ENCODE peak calls at places on chromosomes 6 and 20, in six cellular contexts. Y is kidney, X is IMR-90, Q is mammary epithelial cell, D is GM23248, P is endodermal cell. W is an unnamed sample. For H3K4me1, the result is how much of the 10 kb centered on the place peaks cover.

GRCh38 chr6:158869604-158870417 is 50.6 kb upstream of the EZR start:
- DNase-seq in Y (peak), X (peak), Q (peak), D (peak), P (peak), W (peak)

GRCh38 chr6:55953384-55953783 is 78.0 kb upstream of the BMP5 start:
- DNase-seq in Y (no peak), X (peak), Q (peak), D (peak), P (no peak), W (no peak)

GRCh38 chr20:57440678-57441509 is 49.7 kb downstream of the RBM38 start:
- DNase-seq in Y (peak), X (peak), Q (no peak), D (peak), P (peak), W (peak)

GRCh38 chr6:165236326-165236725 is 73.1 kb downstream of the C6orf118 start:
- DNase-seq in Y (no peak), X (no peak), Q (no peak), D (no peak), P (no peak), W (no peak)

GRCh38 chr6:166944666-166945256 is 11.6 kb downstream of the RNASET2 start:
- DNase-seq in Y (no peak), X (no peak), Q (no peak), D (no peak), P (no peak), W (no peak)

GRCh38 chr6:126086560-126086959 is 100.2 kb downstream of the TRMT11 start:
- DNase-seq in Y (no peak), X (no peak), Q (no peak), D (no peak), P (no peak), W (no peak)

GRCh38 chr20:22339091-22339881 is 245.1 kb downstream of the FOXA2 start:
- DNase-seq in Y (no peak), X (peak), Q (peak), D (peak), P (peak), W (peak)

GRCh38 chr6:148967546-148967945 is 220.7 kb downstream of the UST start:
- DNase-seq in Y (no peak), X (no peak), Q (no peak), D (no peak), P (peak), W (no peak)

GRCh38 chr20:19090332-19090731 is 122.1 kb upstream of the SLC24A3 start:
- DNase-seq in Y (no peak), X (no peak), Q (no peak), D (no peak), P (no peak), W (no peak)

GRCh38 chr6:45864651-45865050 is 151.0 kb downstream of the CLIC5 start:
- DNase-seq in Y (no peak), X (no peak), Q (peak), D (no peak), P (peak), W (peak)

GRCh38 chr6:82507112-82507511 is 143.5 kb downstream of the TPBG start:
- DNase-seq in Y (no peak), X (no peak), Q (peak), D (no peak), P (no peak), W (no peak)

GRCh38 chr6:133100870-133101269 is 140.3 kb upstream of the EYA4 start:
- DNase-seq in Y (no peak), X (no peak), Q (no peak), D (peak), P (no peak), W (no peak)

GRCh38 chr20:13819885-13820645 is 35.2 kb downstream of the NDUFAF5 start:
- DNase-seq in Y (no peak), X (peak), Q (peak), D (peak), P (peak), W (no peak)

GRCh38 chr6:164379786-164380185 is 929.6 kb downstream of the C6orf118 start:
- DNase-seq in Y (no peak), X (no peak), Q (no peak), D (peak), P (no peak), W (no peak)

GRCh38 chr6:104799134-104799657 is 60.5 kb downstream of the HACE1 start:
- DNase-seq in Y (no peak), X (no peak), Q (no peak), D (no peak), P (no peak), W (no peak)

GRCh38 chr20:16982091-16982726 is 234.1 kb downstream of the OTOR start:
- DNase-seq in Y (no peak), X (no peak), Q (no peak), D (no peak), P (no peak), W (no peak)

GRCh38 chr6:42088101-42088591 is 37.8 kb downstream of the TAF8 start:
- DNase-seq in Y (peak), X (peak), Q (peak), D (no peak), P (peak), W (no peak)

GRCh38 chr6:20424679-20425078 is 23.0 kb downstream of the E2F3 start:
- DNase-seq in Y (no peak), X (no peak), Q (no peak), D (no peak), P (peak), W (no peak)

GRCh38 chr6:78808356-78808891 is 58.9 kb upstream of the IRAK1BP1 start:
- DNase-seq in Y (peak), X (no peak), Q (no peak), D (no peak), P (no peak), W (no peak)

GRCh38 chr6:167824591-167825041 is 2.1 kb upstream of the AFDN start:
- DNase-seq in Y (no peak), X (peak), Q (no peak), D (peak), P (no peak), W (no peak)

GRCh38 chr20:50226093-50226974 is 35.7 kb downstream of the CEBPB start:
- DNase-seq in Y (peak), X (peak), Q (no peak), D (peak), P (peak), W (no peak)

GRCh38 chr20:49890651-49891361 is 24.5 kb downstream of the SPATA2 start:
- DNase-seq in Y (no peak), X (no peak), Q (no peak), D (no peak), P (peak), W (no peak)

GRCh38 chr20:44643596-44644383 is 7.7 kb downstream of the ADA start:
- DNase-seq in Y (peak), X (peak), Q (peak), D (peak), P (peak), W (no peak)

GRCh38 chr6:56347526-56347925 is 100.1 kb upstream of the COL21A1 start:
- DNase-seq in Y (no peak), X (peak), Q (peak), D (peak), P (no peak), W (no peak)

GRCh38 chr6:87826376-87826775 is 124.3 kb upstream of the AKIRIN2 start:
- DNase-seq in Y (no peak), X (peak), Q (no peak), D (no peak), P (no peak), W (no peak)

GRCh38 chr20:56829788-56830385 is 200.8 kb downstream of the TFAP2C start:
- DNase-seq in Y (no peak), X (no peak), Q (no peak), D (no peak), P (peak), W (no peak)

GRCh38 chr20:47272893-47273590 is 83.5 kb downstream of the ZMYND8 start:
- DNase-seq in Y (no peak), X (peak), Q (peak), D (peak), P (peak), W (no peak)

GRCh38 chr20:59559024-59559817 is 45.1 kb upstream of the PHACTR3 start:
- DNase-seq in Y (no peak), X (no peak), Q (no peak), D (no peak), P (no peak), W (peak)

GRCh38 chr6:39617023-39617422 is 108.2 kb downstream of the KIF6 start:
- DNase-seq in Y (no peak), X (no peak), Q (no peak), D (no peak), P (no peak), W (no peak)

GRCh38 chr6:170480045-170480714 is 72.9 kb downstream of the PSMB1 start:
- DNase-seq in Y (no peak), X (peak), Q (peak), D (peak), P (peak), W (no peak)

GRCh38 chr6:42404494-42404893 is 47.2 kb downstream of the TRERF1 start:
- DNase-seq in Y (no peak), X (peak), Q (peak), D (peak), P (peak), W (no peak)

GRCh38 chr20:56437196-56437960 is 25.3 kb downstream of the CASS4 start:
- DNase-seq in Y (no peak), X (no peak), Q (no peak), D (no peak), P (no peak), W (no peak)

GRCh38 chr6:27280064-27280539 is 32.0 kb downstream of the POM121L2 start:
- DNase-seq in Y (no peak), X (peak), Q (peak), D (peak), P (peak), W (no peak)

GRCh38 chr6:53530780-53531386 is 14.0 kb downstream of the GCLC start:
- DNase-seq in Y (no peak), X (no peak), Q (no peak), D (no peak), P (no peak), W (no peak)

GRCh38 chr6:53532061-53532797 is 12.7 kb downstream of the GCLC start:
- DNase-seq in Y (no peak), X (no peak), Q (no peak), D (no peak), P (no peak), W (no peak)

GRCh38 chr6:53529324-53530036 is 15.4 kb downstream of the GCLC start:
- DNase-seq in Y (no peak), X (no peak), Q (no peak), D (peak), P (peak), W (no peak)

GRCh38 chr6:53530346-53530745 is 14.6 kb downstream of the GCLC start:
- DNase-seq in Y (no peak), X (peak), Q (peak), D (peak), P (peak), W (no peak)

GRCh38 chr6:53532942-53533341 is 12.0 kb downstream of the GCLC start:
- DNase-seq in Y (no peak), X (no peak), Q (no peak), D (no peak), P (no peak), W (no peak)
- H3K4me1 ChIP-seq in Y (under half), X (under half), Q (under half), D (under half), P (under half), W (half or more)

GRCh38 chr6:5259428-5259827 is 1.3 kb downstream of the LYRM4 start:
- DNase-seq in Y (no peak), X (no peak), Q (peak), D (no peak), P (no peak), W (no peak)
- H3K4me3 ChIP-seq in Y (peak), X (no peak), Q (peak), D (peak), P (peak), W (peak)

DNA sequence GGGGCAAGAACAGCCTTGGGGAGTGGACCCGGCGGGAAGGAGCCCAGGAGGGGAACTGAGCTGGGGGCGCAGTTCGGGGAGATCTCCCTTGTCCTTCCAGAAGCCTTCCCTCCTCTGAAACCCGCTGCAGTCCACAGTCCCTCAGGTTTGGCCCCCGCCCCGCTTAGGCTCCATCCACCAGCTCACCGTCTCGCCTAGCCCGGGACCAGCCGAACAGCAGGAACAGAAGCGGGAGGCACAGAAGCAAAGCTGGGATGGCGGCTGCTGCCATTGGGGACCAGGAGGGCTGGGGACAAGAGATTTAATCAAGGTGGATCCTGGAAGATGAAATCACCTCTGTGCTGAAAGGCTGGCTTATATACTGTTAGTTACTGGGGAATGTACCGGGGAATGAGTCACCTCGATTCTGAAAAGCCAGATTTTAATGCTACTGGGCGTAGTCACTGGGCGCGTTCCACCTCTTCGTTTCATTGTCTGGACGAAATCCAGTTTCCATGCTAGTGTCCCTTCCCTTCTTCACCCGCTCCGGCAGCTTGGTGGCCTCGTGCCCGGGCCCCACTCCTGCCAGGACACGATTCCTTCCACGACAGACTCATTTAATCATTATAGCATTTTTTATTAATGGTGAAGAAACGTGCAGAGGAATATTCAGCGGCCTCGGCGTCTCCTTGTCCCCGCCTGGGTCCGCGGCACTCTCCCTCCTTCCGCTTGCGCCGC is at the start of gene RAET1L:
- DNase-seq in Y (peak), X (peak), Q (peak), D (peak), P (peak), W (no peak)
- H3K27ac ChIP-seq in Y (no peak), X (no peak), Q (peak), D (no peak), P (no peak), W (no peak)

DNA sequence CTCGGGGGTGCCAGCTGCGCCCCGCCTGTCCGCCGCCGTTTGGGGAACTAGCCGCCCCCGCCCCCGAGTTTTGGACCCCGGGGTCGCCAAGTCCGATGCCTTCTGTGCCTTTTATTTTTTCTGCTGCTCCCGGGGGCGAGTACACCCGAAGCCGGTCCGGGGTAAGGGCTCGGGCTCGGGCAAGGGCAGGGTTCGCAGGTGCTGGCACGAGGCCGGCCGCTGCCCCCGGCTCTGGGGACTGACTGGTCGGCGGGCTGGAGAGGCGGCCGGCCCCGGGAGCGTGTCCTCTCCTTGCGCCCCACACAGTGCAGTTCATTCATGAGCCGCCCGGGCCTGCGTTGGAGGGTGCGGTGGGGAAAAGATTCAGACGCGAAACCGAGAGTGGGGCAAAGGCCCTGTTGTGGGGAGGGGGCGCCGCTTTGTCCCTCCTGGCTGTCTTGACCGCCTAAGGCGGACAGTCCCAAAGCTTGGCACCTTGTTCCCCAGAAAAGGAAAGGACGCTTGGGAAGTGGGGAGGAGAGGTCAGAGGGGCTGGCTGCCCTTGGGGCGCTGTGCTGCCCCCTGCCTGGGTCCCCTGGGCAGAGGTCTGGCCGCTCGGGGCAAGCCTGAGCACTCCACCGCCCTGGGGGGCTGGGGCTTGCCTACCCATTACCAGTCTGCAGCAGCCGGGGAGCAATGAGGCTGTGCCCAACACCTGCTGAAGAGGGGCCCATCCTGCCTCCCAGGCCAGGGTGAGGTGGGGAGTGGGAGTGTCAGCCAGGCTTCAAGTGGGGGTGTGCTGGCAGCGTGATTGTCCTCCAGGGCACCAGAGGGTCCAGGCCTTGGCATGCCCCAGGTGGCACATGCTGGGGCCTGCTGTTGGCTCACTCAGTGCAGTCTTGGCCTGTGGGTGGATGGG is 915 bp downstream of the TMEM63B start:
- DNase-seq in Y (peak), X (no peak), Q (peak), D (peak), P (peak), W (no peak)
- H3K4me1 ChIP-seq in Y (under half), X (under half), Q (under half), D (under half), P (under half), W (half or more)

DNA sequence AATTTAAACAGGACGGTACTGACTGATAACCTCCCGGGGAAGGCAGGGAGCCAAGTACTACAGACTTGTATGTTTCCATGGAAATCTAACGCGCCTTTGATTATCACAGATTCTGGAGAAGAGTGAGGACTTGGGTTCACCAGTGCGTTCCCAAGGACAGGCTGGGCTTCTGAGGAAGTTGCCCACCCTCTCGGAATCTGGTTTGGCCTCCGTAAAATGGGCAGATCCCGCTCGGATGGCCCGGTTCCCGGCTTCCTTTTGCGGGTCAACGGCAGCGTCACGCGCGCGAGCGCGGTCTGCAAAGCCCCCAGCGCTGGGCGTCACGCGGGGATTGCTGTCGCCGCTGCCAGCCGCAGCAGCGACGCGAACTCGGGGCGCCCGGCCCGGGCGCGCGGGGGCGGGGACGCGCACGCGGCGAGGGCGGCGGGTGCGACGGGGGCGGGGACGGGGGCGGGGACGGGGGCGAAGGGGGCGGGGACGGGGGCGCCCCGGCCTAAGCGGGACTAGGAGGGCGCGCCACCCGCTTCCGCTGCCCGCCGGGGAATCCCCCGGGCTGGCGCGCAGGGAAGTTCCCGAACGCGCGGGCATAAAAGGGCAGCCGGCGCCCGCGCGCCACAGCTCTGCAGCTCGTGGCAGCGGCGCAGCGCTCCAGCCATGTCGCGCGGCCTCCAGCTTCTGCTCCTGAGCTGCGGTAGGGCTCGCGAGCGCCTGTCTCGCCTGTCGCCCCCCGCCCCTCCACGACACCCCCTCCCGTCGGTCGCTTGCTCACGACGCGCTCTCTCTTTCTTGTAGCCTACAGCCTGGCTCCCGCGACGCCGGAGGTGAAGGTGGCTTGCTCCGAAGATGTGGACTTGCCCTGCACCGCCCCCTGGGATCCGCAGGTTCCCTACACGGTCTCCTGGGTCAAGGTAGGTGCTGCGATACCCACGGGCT is at the start of gene CD83:
- DNase-seq in Y (peak), X (peak), Q (peak), D (peak), P (peak), W (no peak)
- H3K4me3 ChIP-seq in Y (peak), X (peak), Q (peak), D (peak), P (peak), W (peak)

DNA sequence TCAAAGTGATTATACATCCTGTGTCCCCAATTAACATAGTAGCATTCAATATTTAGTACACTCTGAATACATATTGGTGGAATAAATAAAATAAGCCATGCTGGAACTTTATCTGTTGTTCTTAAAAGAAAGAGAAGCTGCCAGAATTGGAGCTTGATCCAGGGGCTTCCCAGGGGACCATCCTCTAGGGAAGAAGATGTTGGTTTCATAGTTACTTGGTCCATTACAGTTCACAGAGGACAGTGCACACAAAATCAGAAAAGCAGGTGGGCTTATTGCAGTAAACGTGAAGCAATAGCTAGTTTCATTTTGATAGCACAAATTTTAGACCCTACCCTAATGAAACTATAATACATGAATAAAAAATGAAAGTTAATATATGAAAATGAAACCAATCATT is 227.2 kb upstream of the MARCKS start:
- DNase-seq in Y (no peak), X (no peak), Q (no peak), D (no peak), P (no peak), W (no peak)
- H3K27ac ChIP-seq in Y (no peak), X (no peak), Q (peak), D (peak), P (no peak), W (no peak)